ENCODE peak calls at places on chromosomes 11 and 22, in seven cellular contexts. B, O, P, Z, F, L and M are unnamed samples.

GRCh38 chr22:19843107-19843856 is 11.4 kb downstream of the GNB1L start:
- DNase-seq in B (no peak), P (no peak), F (no peak), O (no peak), Z (no peak), L (no peak), M (peak; percentile 36)

GRCh38 chr22:39349506-39349966 is 255 bp upstream of the SYNGR1 start:
- DNase-seq in L (peak; percentile 32), B (peak; percentile 36), O (no peak), P (peak; percentile 62), Z (no peak), F (peak; percentile 82), M (peak; percentile 71)

GRCh38 chr11:44208976-44209603 is 100.8 kb downstream of the ALX4 start:
- DNase-seq in B (peak; percentile 25), O (no peak), Z (no peak), L (no peak), F (no peak), P (no peak), M (no peak)

GRCh38 chr11:116065519-116065918 is 561.3 kb upstream of the CADM1 start:
- DNase-seq in Z (no peak), B (no peak), L (no peak), P (no peak), O (no peak), F (no peak), M (no peak)

GRCh38 chr11:78318733-78319132 is 98.9 kb downstream of the GAB2 start:
- DNase-seq in O (no peak), Z (no peak), P (peak; percentile 20), F (no peak), L (no peak), B (no peak), M (no peak)

GRCh38 chr11:83033972-83034672 is 37.6 kb downstream of the RAB30 start:
- DNase-seq in F (no peak), P (no peak), O (no peak), L (no peak), Z (no peak), B (peak; percentile 75), M (peak; percentile 78)

GRCh38 chr22:24953294-24954113 is 988 bp downstream of the KIAA1671 start:
- DNase-seq in L (no peak), P (no peak), O (no peak), F (no peak), B (no peak), Z (no peak), M (peak; percentile 50)

GRCh38 chr11:70532728-70533127 is 134.4 kb downstream of the CTTN start:
- DNase-seq in O (no peak), L (no peak), P (no peak), Z (no peak), F (no peak), B (no peak), M (no peak)

GRCh38 chr22:26606611-26607010 is 11.2 kb downstream of the CRYBB1 start:
- DNase-seq in B (peak; percentile 58), Z (no peak), P (no peak), F (no peak), O (no peak), L (no peak), M (peak; percentile 44)

GRCh38 chr11:91497847-91498246 is 726.8 kb upstream of the FAT3 start:
- DNase-seq in Z (no peak), O (no peak), L (no peak), B (no peak), P (no peak), F (no peak), M (no peak)